ENCODE peak calls at places on chromosomes 12 and 14, in five cellular contexts. One of them, this sample, is unnamed.

GRCh38 chr12:4027412-4027811 is 154.2 kb upstream of the PARP11 start:
- DNase-seq in head of caudate nucleus: no peak
- DNase-seq in activated T-cell treated with anti-CD3 and anti-CD28 coated beads for 4 hours: peak
- DNase-seq in H7: no peak
- DNase-seq in GM04503: no peak
- DNase-seq in this sample: no peak

GRCh38 chr14:26841920-26842741 is 244.3 kb upstream of the NOVA1 start:
- DNase-seq in head of caudate nucleus: no peak
- DNase-seq in activated T-cell treated with anti-CD3 and anti-CD28 coated beads for 4 hours: no peak
- DNase-seq in H7: no peak
- DNase-seq in GM04503: peak
- DNase-seq in this sample: no peak

GRCh38 chr14:96797943-96798349 is 764 bp downstream of the VRK1 start:
- DNase-seq in head of caudate nucleus: no peak
- DNase-seq in activated T-cell treated with anti-CD3 and anti-CD28 coated beads for 4 hours: peak
- DNase-seq in H7: no peak
- DNase-seq in GM04503: no peak
- DNase-seq in this sample: no peak

GRCh38 chr12:108670066-108670631 is 36.5 kb upstream of the SELPLG start:
- DNase-seq in head of caudate nucleus: no peak
- DNase-seq in activated T-cell treated with anti-CD3 and anti-CD28 coated beads for 4 hours: no peak
- DNase-seq in H7: no peak
- DNase-seq in GM04503: no peak
- DNase-seq in this sample: no peak

GRCh38 chr14:32370720-32371119 is 41.6 kb downstream of the AKAP6 start:
- DNase-seq in head of caudate nucleus: no peak
- DNase-seq in activated T-cell treated with anti-CD3 and anti-CD28 coated beads for 4 hours: no peak
- DNase-seq in H7: no peak
- DNase-seq in GM04503: peak
- DNase-seq in this sample: no peak

GRCh38 chr12:78878447-78878846 is 13.9 kb downstream of the SYT1 start:
- DNase-seq in head of caudate nucleus: no peak
- DNase-seq in activated T-cell treated with anti-CD3 and anti-CD28 coated beads for 4 hours: no peak
- DNase-seq in H7: no peak
- DNase-seq in GM04503: no peak
- DNase-seq in this sample: no peak

GRCh38 chr12:111757361-111758119 is 9.2 kb upstream of the ALDH2 start:
- DNase-seq in head of caudate nucleus: peak
- DNase-seq in activated T-cell treated with anti-CD3 and anti-CD28 coated beads for 4 hours: no peak
- DNase-seq in H7: peak
- DNase-seq in GM04503: no peak
- DNase-seq in this sample: no peak

GRCh38 chr12:94074970-94075695 is 73.2 kb upstream of the PLXNC1 start:
- DNase-seq in head of caudate nucleus: peak
- DNase-seq in activated T-cell treated with anti-CD3 and anti-CD28 coated beads for 4 hours: no peak
- DNase-seq in H7: peak
- DNase-seq in GM04503: peak
- DNase-seq in this sample: peak

GRCh38 chr12:92218394-92219077 is 72.9 kb upstream of the BTG1 start:
- DNase-seq in head of caudate nucleus: no peak
- DNase-seq in activated T-cell treated with anti-CD3 and anti-CD28 coated beads for 4 hours: no peak
- DNase-seq in H7: no peak
- DNase-seq in GM04503: no peak
- DNase-seq in this sample: no peak

This sample was measured in GM23338.